ENCODE peak calls at places on chromosomes 6 and 20, in six cellular contexts. C, U, M, V, Q and J are unnamed samples.
A peak's percentile ranks its signal among the peaks of the same experiment; 100 is the strongest.

GRCh38 chr20:46931699-46932098 is 37.1 kb downstream of the EYA2 start:
- DNase-seq in C (no peak), U (no peak), M (no peak), V (no peak), Q (no peak), J (no peak)

GRCh38 chr6:138406443-138406842 is 2.4 kb downstream of the HEBP2 start:
- DNase-seq in C (no peak), U (no peak), M (no peak), V (no peak), Q (no peak), J (no peak)

GRCh38 chr6:17904491-17905120 is 82.8 kb downstream of the KIF13A start:
- DNase-seq in C (no peak), U (no peak), M (no peak), V (no peak), Q (no peak), J (no peak)

GRCh38 chr6:42269553-42269952 is 51.9 kb upstream of the MRPS10 start:
- DNase-seq in C (peak; percentile 22), U (no peak), M (no peak), V (no peak), Q (no peak), J (no peak)

GRCh38 chr6:2739335-2739734 is 11.4 kb downstream of the MYLK4 start:
- DNase-seq in C (no peak), U (no peak), M (peak; percentile 36), V (no peak), Q (no peak), J (no peak)

GRCh38 chr6:43033874-43034273 is 12.5 kb downstream of the RRP36 start:
- DNase-seq in C (no peak), U (no peak), M (no peak), V (no peak), Q (no peak), J (no peak)

GRCh38 chr6:21886601-21887091 is 293.1 kb downstream of the SOX4 start:
- DNase-seq in C (no peak), U (peak; percentile 17), M (no peak), V (no peak), Q (no peak), J (no peak)

GRCh38 chr6:14925627-14926026 is 320.2 kb upstream of the JARID2 start:
- DNase-seq in C (no peak), U (no peak), M (no peak), V (no peak), Q (no peak), J (no peak)

GRCh38 chr20:63297796-63298572 is 5.0 kb downstream of the COL20A1 start:
- DNase-seq in C (no peak), U (no peak), M (no peak), V (no peak), Q (no peak), J (no peak)

GRCh38 chr6:104682722-104683643 is 176.7 kb downstream of the HACE1 start:
- DNase-seq in C (peak; percentile 72), U (peak; percentile 30), M (no peak), V (peak; percentile 69), Q (peak; percentile 54), J (no peak)

GRCh38 chr20:13220194-13220856 is 749 bp upstream of the ISM1 start:
- DNase-seq in C (peak; percentile 11), U (peak; percentile 55), M (no peak), V (peak; percentile 71), Q (peak; percentile 9), J (no peak)

GRCh38 chr20:363319-364078 is 16.6 kb downstream of the NRSN2 start:
- DNase-seq in C (no peak), U (no peak), M (no peak), V (no peak), Q (no peak), J (no peak)

GRCh38 chr6:147787407-147787806 is 278.9 kb downstream of the SAMD5 start:
- DNase-seq in C (no peak), U (no peak), M (no peak), V (no peak), Q (no peak), J (no peak)

GRCh38 chr20:3238616-3239025 is 369 bp downstream of the SLC4A11 start:
- DNase-seq in C (peak; percentile 52), U (peak; percentile 59), M (no peak), V (peak; percentile 57), Q (peak; percentile 25), J (no peak)

GRCh38 chr20:46093531-46093930 is 3.8 kb upstream of the NCOA5 start:
- DNase-seq in C (no peak), U (no peak), M (no peak), V (no peak), Q (no peak), J (no peak)

GRCh38 chr6:149777624-149778023 is 28.1 kb downstream of the PCMT1 start:
- DNase-seq in C (no peak), U (no peak), M (no peak), V (no peak), Q (no peak), J (no peak)

GRCh38 chr6:136921936-136922679 is at the start of gene SLC35D3:
- DNase-seq in C (peak; percentile 11), U (peak; percentile 23), M (no peak), V (peak; percentile 63), Q (no peak), J (no peak)

GRCh38 chr20:911882-912600 is 4.1 kb downstream of the ANGPT4 start:
- DNase-seq in C (no peak), U (no peak), M (no peak), V (no peak), Q (no peak), J (no peak)

GRCh38 chr6:170178561-170179477 is 112.1 kb downstream of the DLL1 start:
- DNase-seq in C (no peak), U (no peak), M (peak; percentile 20), V (no peak), Q (no peak), J (no peak)

GRCh38 chr6:42038811-42039408 is 11.4 kb upstream of the TAF8 start:
- DNase-seq in C (no peak), U (no peak), M (no peak), V (no peak), Q (no peak), J (no peak)

GRCh38 chr6:136123464-136123863 is 126.6 kb downstream of the MTFR2 start:
- DNase-seq in C (no peak), U (no peak), M (no peak), V (no peak), Q (no peak), J (no peak)

GRCh38 chr20:52191132-52191435 is 495 bp downstream of the ZFP64 start:
- DNase-seq in C (peak; percentile 5), U (peak; percentile 28), M (no peak), V (no peak), Q (no peak), J (peak; percentile 73)

GRCh38 chr6:67450641-67451040 is 1184.4 kb upstream of the ADGRB3 start:
- DNase-seq in C (no peak), U (no peak), M (no peak), V (no peak), Q (no peak), J (no peak)

GRCh38 chr6:20699402-20699801 is 165.1 kb downstream of the CDKAL1 start:
- DNase-seq in C (no peak), U (no peak), M (no peak), V (no peak), Q (no peak), J (no peak)

GRCh38 chr20:1150218-1150617 is 31.8 kb downstream of the PSMF1 start:
- DNase-seq in C (no peak), U (peak; percentile 9), M (no peak), V (no peak), Q (no peak), J (no peak)

GRCh38 chr20:34579936-34580587 is 21.5 kb downstream of the MAP1LC3A start:
- DNase-seq in C (no peak), U (no peak), M (no peak), V (no peak), Q (no peak), J (no peak)

GRCh38 chr20:9392892-9393857 is 121.2 kb upstream of the LAMP5 start:
- DNase-seq in C (no peak), U (peak; percentile 73), M (no peak), V (peak; percentile 61), Q (no peak), J (peak; percentile 20)

GRCh38 chr6:723540-723939 is 30.6 kb upstream of the EXOC2 start:
- DNase-seq in C (no peak), U (peak; percentile 21), M (no peak), V (no peak), Q (no peak), J (no peak)

GRCh38 chr20:33277471-33278441 is 5.3 kb upstream of the BPIFB1 start:
- DNase-seq in C (no peak), U (no peak), M (no peak), V (no peak), Q (no peak), J (no peak)